ENCODE peak calls at places on chromosomes 3 and 15, in ten cellular contexts. One of them, this sample, is unnamed.
A peak's percentile ranks its signal among the peaks of the same experiment; 100 is the strongest.

GRCh38 chr3:27545061-27545460 is 60.9 kb upstream of the SLC4A7 start:
- DNase-seq in anterior cingulate cortex: no peak
- DNase-seq in bronchial epithelial cell: peak; percentile 61
- DNase-seq in activated CD4-positive, alpha-beta T cell treated with anti-CD3 and anti-CD28 coated beads for 24 hours: no peak
- DNase-seq in NCI-H345: no peak
- DNase-seq in stimulated activated naive CD8-positive, alpha-beta T cell treated with anti-CD3 and anti-CD28 coated beads, Interleukin-15, Interleukin-2, amounts not matched to agents 100 U/mL and 50 U/mL, for 24 hours: no peak
- DNase-seq in stimulated activated CD4-positive, alpha-beta T cell treated with anti-CD3 and anti-CD28 coated beads, Interleukin-1b, Interleukin-23, amount 100 ng/mL, for 4 hours: no peak
- DNase-seq in GM20000: no peak
- DNase-seq in nephron progenitor cell: no peak
- DNase-seq in lung microvascular endothelial cell: no peak
- DNase-seq in this sample: no peak

GRCh38 chr3:111012388-111013248 is 59.0 kb upstream of the NECTIN3 start:
- DNase-seq in lung microvascular endothelial cell: peak; percentile 3
- DNase-seq in activated CD4-positive, alpha-beta T cell treated with anti-CD3 and anti-CD28 coated beads for 24 hours: no peak
- DNase-seq in stimulated activated naive CD8-positive, alpha-beta T cell treated with anti-CD3 and anti-CD28 coated beads, Interleukin-15, Interleukin-2, amounts not matched to agents 100 U/mL and 50 U/mL, for 24 hours: peak; percentile 13
- DNase-seq in anterior cingulate cortex: no peak
- DNase-seq in GM20000: no peak
- DNase-seq in nephron progenitor cell: no peak
- DNase-seq in NCI-H345: no peak
- DNase-seq in bronchial epithelial cell: peak; percentile 37
- DNase-seq in stimulated activated CD4-positive, alpha-beta T cell treated with anti-CD3 and anti-CD28 coated beads, Interleukin-1b, Interleukin-23, amount 100 ng/mL, for 4 hours: no peak
- DNase-seq in this sample: no peak

GRCh38 chr3:123880998-123881561 is 3.1 kb downstream of the MYLK start:
- DNase-seq in activated CD4-positive, alpha-beta T cell treated with anti-CD3 and anti-CD28 coated beads for 24 hours: no peak
- DNase-seq in stimulated activated naive CD8-positive, alpha-beta T cell treated with anti-CD3 and anti-CD28 coated beads, Interleukin-15, Interleukin-2, amounts not matched to agents 100 U/mL and 50 U/mL, for 24 hours: no peak
- DNase-seq in anterior cingulate cortex: no peak
- DNase-seq in nephron progenitor cell: peak; percentile 18
- DNase-seq in stimulated activated CD4-positive, alpha-beta T cell treated with anti-CD3 and anti-CD28 coated beads, Interleukin-1b, Interleukin-23, amount 100 ng/mL, for 4 hours: no peak
- DNase-seq in lung microvascular endothelial cell: peak; percentile 63
- DNase-seq in NCI-H345: peak; percentile 48
- DNase-seq in GM20000: no peak
- DNase-seq in bronchial epithelial cell: peak; percentile 31
- DNase-seq in this sample: peak; percentile 19

GRCh38 chr3:128385080-128385832 is 81.4 kb downstream of the DNAJB8 start:
- DNase-seq in anterior cingulate cortex: no peak
- DNase-seq in activated CD4-positive, alpha-beta T cell treated with anti-CD3 and anti-CD28 coated beads for 24 hours: no peak
- DNase-seq in stimulated activated naive CD8-positive, alpha-beta T cell treated with anti-CD3 and anti-CD28 coated beads, Interleukin-15, Interleukin-2, amounts not matched to agents 100 U/mL and 50 U/mL, for 24 hours: no peak
- DNase-seq in nephron progenitor cell: no peak
- DNase-seq in bronchial epithelial cell: no peak
- DNase-seq in stimulated activated CD4-positive, alpha-beta T cell treated with anti-CD3 and anti-CD28 coated beads, Interleukin-1b, Interleukin-23, amount 100 ng/mL, for 4 hours: no peak
- DNase-seq in GM20000: no peak
- DNase-seq in lung microvascular endothelial cell: peak; percentile 11
- DNase-seq in NCI-H345: no peak
- DNase-seq in this sample: no peak

GRCh38 chr3:119965692-119966091 is 128.6 kb downstream of the GSK3B start:
- DNase-seq in stimulated activated CD4-positive, alpha-beta T cell treated with anti-CD3 and anti-CD28 coated beads, Interleukin-1b, Interleukin-23, amount 100 ng/mL, for 4 hours: no peak
- DNase-seq in anterior cingulate cortex: no peak
- DNase-seq in NCI-H345: no peak
- DNase-seq in stimulated activated naive CD8-positive, alpha-beta T cell treated with anti-CD3 and anti-CD28 coated beads, Interleukin-15, Interleukin-2, amounts not matched to agents 100 U/mL and 50 U/mL, for 24 hours: no peak
- DNase-seq in lung microvascular endothelial cell: no peak
- DNase-seq in bronchial epithelial cell: no peak
- DNase-seq in nephron progenitor cell: no peak
- DNase-seq in activated CD4-positive, alpha-beta T cell treated with anti-CD3 and anti-CD28 coated beads for 24 hours: no peak
- DNase-seq in GM20000: no peak
- DNase-seq in this sample: no peak

GRCh38 chr3:2535206-2535605 is 436.5 kb downstream of the CNTN4 start:
- DNase-seq in bronchial epithelial cell: no peak
- DNase-seq in lung microvascular endothelial cell: no peak
- DNase-seq in activated CD4-positive, alpha-beta T cell treated with anti-CD3 and anti-CD28 coated beads for 24 hours: no peak
- DNase-seq in stimulated activated naive CD8-positive, alpha-beta T cell treated with anti-CD3 and anti-CD28 coated beads, Interleukin-15, Interleukin-2, amounts not matched to agents 100 U/mL and 50 U/mL, for 24 hours: no peak
- DNase-seq in GM20000: no peak
- DNase-seq in stimulated activated CD4-positive, alpha-beta T cell treated with anti-CD3 and anti-CD28 coated beads, Interleukin-1b, Interleukin-23, amount 100 ng/mL, for 4 hours: no peak
- DNase-seq in anterior cingulate cortex: no peak
- DNase-seq in nephron progenitor cell: no peak
- DNase-seq in NCI-H345: no peak
- DNase-seq in this sample: no peak

GRCh38 chr15:67937153-67937761 is 97.4 kb upstream of the RNU6-1 start:
- DNase-seq in NCI-H345: no peak
- DNase-seq in nephron progenitor cell: no peak
- DNase-seq in GM20000: no peak
- DNase-seq in lung microvascular endothelial cell: no peak
- DNase-seq in activated CD4-positive, alpha-beta T cell treated with anti-CD3 and anti-CD28 coated beads for 24 hours: no peak
- DNase-seq in stimulated activated CD4-positive, alpha-beta T cell treated with anti-CD3 and anti-CD28 coated beads, Interleukin-1b, Interleukin-23, amount 100 ng/mL, for 4 hours: no peak
- DNase-seq in stimulated activated naive CD8-positive, alpha-beta T cell treated with anti-CD3 and anti-CD28 coated beads, Interleukin-15, Interleukin-2, amounts not matched to agents 100 U/mL and 50 U/mL, for 24 hours: no peak
- DNase-seq in bronchial epithelial cell: peak; percentile 74
- DNase-seq in anterior cingulate cortex: no peak
- DNase-seq in this sample: no peak

GRCh38 chr15:41820791-41821423 is 7.0 kb upstream of the JMJD7 start:
- DNase-seq in NCI-H345: no peak
- DNase-seq in GM20000: no peak
- DNase-seq in activated CD4-positive, alpha-beta T cell treated with anti-CD3 and anti-CD28 coated beads for 24 hours: no peak
- DNase-seq in bronchial epithelial cell: no peak
- DNase-seq in anterior cingulate cortex: no peak
- DNase-seq in lung microvascular endothelial cell: no peak
- DNase-seq in stimulated activated CD4-positive, alpha-beta T cell treated with anti-CD3 and anti-CD28 coated beads, Interleukin-1b, Interleukin-23, amount 100 ng/mL, for 4 hours: no peak
- DNase-seq in nephron progenitor cell: no peak
- DNase-seq in stimulated activated naive CD8-positive, alpha-beta T cell treated with anti-CD3 and anti-CD28 coated beads, Interleukin-15, Interleukin-2, amounts not matched to agents 100 U/mL and 50 U/mL, for 24 hours: no peak
- DNase-seq in this sample: no peak

GRCh38 chr15:63094495-63094931 is 27.1 kb upstream of the LACTB start:
- DNase-seq in lung microvascular endothelial cell: no peak
- DNase-seq in stimulated activated naive CD8-positive, alpha-beta T cell treated with anti-CD3 and anti-CD28 coated beads, Interleukin-15, Interleukin-2, amounts not matched to agents 100 U/mL and 50 U/mL, for 24 hours: no peak
- DNase-seq in activated CD4-positive, alpha-beta T cell treated with anti-CD3 and anti-CD28 coated beads for 24 hours: no peak
- DNase-seq in stimulated activated CD4-positive, alpha-beta T cell treated with anti-CD3 and anti-CD28 coated beads, Interleukin-1b, Interleukin-23, amount 100 ng/mL, for 4 hours: no peak
- DNase-seq in NCI-H345: no peak
- DNase-seq in nephron progenitor cell: no peak
- DNase-seq in anterior cingulate cortex: no peak
- DNase-seq in GM20000: no peak
- DNase-seq in bronchial epithelial cell: no peak
- DNase-seq in this sample: no peak

GRCh38 chr3:187978433-187979011 is 175.4 kb upstream of the LPP start:
- DNase-seq in nephron progenitor cell: no peak
- DNase-seq in bronchial epithelial cell: no peak
- DNase-seq in anterior cingulate cortex: no peak
- DNase-seq in activated CD4-positive, alpha-beta T cell treated with anti-CD3 and anti-CD28 coated beads for 24 hours: no peak
- DNase-seq in stimulated activated naive CD8-positive, alpha-beta T cell treated with anti-CD3 and anti-CD28 coated beads, Interleukin-15, Interleukin-2, amounts not matched to agents 100 U/mL and 50 U/mL, for 24 hours: no peak
- DNase-seq in stimulated activated CD4-positive, alpha-beta T cell treated with anti-CD3 and anti-CD28 coated beads, Interleukin-1b, Interleukin-23, amount 100 ng/mL, for 4 hours: no peak
- DNase-seq in NCI-H345: no peak
- DNase-seq in lung microvascular endothelial cell: peak; percentile 51
- DNase-seq in GM20000: no peak
- DNase-seq in this sample: no peak

GRCh38 chr3:138862531-138862923 is 27.8 kb upstream of the PIK3CB start:
- DNase-seq in bronchial epithelial cell: peak; percentile 51
- DNase-seq in stimulated activated CD4-positive, alpha-beta T cell treated with anti-CD3 and anti-CD28 coated beads, Interleukin-1b, Interleukin-23, amount 100 ng/mL, for 4 hours: no peak
- DNase-seq in nephron progenitor cell: no peak
- DNase-seq in activated CD4-positive, alpha-beta T cell treated with anti-CD3 and anti-CD28 coated beads for 24 hours: no peak
- DNase-seq in stimulated activated naive CD8-positive, alpha-beta T cell treated with anti-CD3 and anti-CD28 coated beads, Interleukin-15, Interleukin-2, amounts not matched to agents 100 U/mL and 50 U/mL, for 24 hours: no peak
- DNase-seq in anterior cingulate cortex: no peak
- DNase-seq in lung microvascular endothelial cell: peak; percentile 26
- DNase-seq in NCI-H345: no peak
- DNase-seq in GM20000: no peak
- DNase-seq in this sample: no peak

GRCh38 chr15:49303003-49303402 is 120.0 kb upstream of the FGF7 start:
- DNase-seq in GM20000: no peak
- DNase-seq in nephron progenitor cell: no peak
- DNase-seq in bronchial epithelial cell: no peak
- DNase-seq in stimulated activated naive CD8-positive, alpha-beta T cell treated with anti-CD3 and anti-CD28 coated beads, Interleukin-15, Interleukin-2, amounts not matched to agents 100 U/mL and 50 U/mL, for 24 hours: no peak
- DNase-seq in NCI-H345: no peak
- DNase-seq in anterior cingulate cortex: no peak
- DNase-seq in activated CD4-positive, alpha-beta T cell treated with anti-CD3 and anti-CD28 coated beads for 24 hours: no peak
- DNase-seq in stimulated activated CD4-positive, alpha-beta T cell treated with anti-CD3 and anti-CD28 coated beads, Interleukin-1b, Interleukin-23, amount 100 ng/mL, for 4 hours: no peak
- DNase-seq in lung microvascular endothelial cell: no peak
- DNase-seq in this sample: no peak

GRCh38 chr3:141227752-141228151 is 3.9 kb upstream of the PXYLP1 start:
- DNase-seq in activated CD4-positive, alpha-beta T cell treated with anti-CD3 and anti-CD28 coated beads for 24 hours: no peak
- DNase-seq in bronchial epithelial cell: no peak
- DNase-seq in GM20000: no peak
- DNase-seq in stimulated activated CD4-positive, alpha-beta T cell treated with anti-CD3 and anti-CD28 coated beads, Interleukin-1b, Interleukin-23, amount 100 ng/mL, for 4 hours: no peak
- DNase-seq in NCI-H345: no peak
- DNase-seq in stimulated activated naive CD8-positive, alpha-beta T cell treated with anti-CD3 and anti-CD28 coated beads, Interleukin-15, Interleukin-2, amounts not matched to agents 100 U/mL and 50 U/mL, for 24 hours: no peak
- DNase-seq in lung microvascular endothelial cell: no peak
- DNase-seq in nephron progenitor cell: no peak
- DNase-seq in anterior cingulate cortex: no peak
- DNase-seq in this sample: no peak

GRCh38 chr3:52153389-52154096 is 680 bp downstream of the POC1A start:
- DNase-seq in bronchial epithelial cell: peak; percentile 27
- DNase-seq in nephron progenitor cell: peak; percentile 45
- DNase-seq in NCI-H345: peak; percentile 74
- DNase-seq in GM20000: no peak
- DNase-seq in stimulated activated naive CD8-positive, alpha-beta T cell treated with anti-CD3 and anti-CD28 coated beads, Interleukin-15, Interleukin-2, amounts not matched to agents 100 U/mL and 50 U/mL, for 24 hours: peak; percentile 20
- DNase-seq in anterior cingulate cortex: no peak
- DNase-seq in activated CD4-positive, alpha-beta T cell treated with anti-CD3 and anti-CD28 coated beads for 24 hours: no peak
- DNase-seq in stimulated activated CD4-positive, alpha-beta T cell treated with anti-CD3 and anti-CD28 coated beads, Interleukin-1b, Interleukin-23, amount 100 ng/mL, for 4 hours: no peak
- DNase-seq in lung microvascular endothelial cell: no peak
- DNase-seq in this sample: peak; percentile 45

GRCh38 chr3:140553591-140553990 is 124.3 kb upstream of the TRIM42 start:
- DNase-seq in bronchial epithelial cell: no peak
- DNase-seq in lung microvascular endothelial cell: no peak
- DNase-seq in activated CD4-positive, alpha-beta T cell treated with anti-CD3 and anti-CD28 coated beads for 24 hours: no peak
- DNase-seq in stimulated activated CD4-positive, alpha-beta T cell treated with anti-CD3 and anti-CD28 coated beads, Interleukin-1b, Interleukin-23, amount 100 ng/mL, for 4 hours: no peak
- DNase-seq in stimulated activated naive CD8-positive, alpha-beta T cell treated with anti-CD3 and anti-CD28 coated beads, Interleukin-15, Interleukin-2, amounts not matched to agents 100 U/mL and 50 U/mL, for 24 hours: no peak
- DNase-seq in NCI-H345: no peak
- DNase-seq in anterior cingulate cortex: no peak
- DNase-seq in nephron progenitor cell: no peak
- DNase-seq in GM20000: no peak
- DNase-seq in this sample: no peak

This sample was measured in NCI-H526 treated with DMSO at 0.1 percent for 48 hours.